ENCODE peak calls at places on chromosomes 6 and 20, in eight cellular contexts. N is K562; E is HepG2; O is transverse colon; I is GM23248; G is left ventricle myocardium inferior; Y is brain microvascular endothelial cell; V is CD8-positive, alpha-beta T cell. P is an unnamed sample.

GRCh38 chr6:70375166-70375565 is 38.1 kb upstream of the FAM135A start:
- DNase-seq in I (peak; percentile 61), O (no peak), G (no peak), N (no peak), E (no peak), Y (peak; percentile 58), V (no peak), P (no peak)

GRCh38 chr6:137744877-137745276 is 122.2 kb upstream of the TNFAIP3 start:
- DNase-seq in N (no peak), V (no peak), E (no peak), G (no peak), Y (no peak), I (no peak), O (no peak), P (no peak)

GRCh38 chr6:160431231-160431630 is 83.1 kb downstream of the SLC22A3 start:
- DNase-seq in O (peak; percentile 31), E (no peak), Y (peak; percentile 87), G (peak; percentile 62), V (no peak), I (peak; percentile 78), N (no peak), P (no peak)

GRCh38 chr6:149451361-149452061 is 33.3 kb downstream of the ZC3H12D start:
- DNase-seq in I (peak; percentile 72), G (peak; percentile 36), E (no peak), Y (no peak), O (peak; percentile 82), V (peak; percentile 39), N (no peak), P (no peak)

GRCh38 chr20:46362931-46363872 is 43.2 kb downstream of the ELMO2 start:
- DNase-seq in G (no peak), V (no peak), E (no peak), N (no peak), I (peak; percentile 37), Y (no peak), O (no peak), P (no peak)

GRCh38 chr6:149901444-149902140 is 3.7 kb upstream of the RAET1E start:
- DNase-seq in E (no peak), V (no peak), N (no peak), I (no peak), O (no peak), Y (no peak), G (no peak), P (no peak)

GRCh38 chr6:5425797-5426196 is 164.5 kb downstream of the FARS2 start:
- DNase-seq in N (no peak), I (no peak), V (no peak), Y (no peak), E (no peak), O (no peak), G (no peak), P (no peak)

GRCh38 chr6:105402981-105403935 is at the start of gene PREP:
- DNase-seq in O (peak; percentile 90), G (peak; percentile 89), V (peak; percentile 80), N (peak; percentile 83), E (peak; percentile 67), Y (peak; percentile 67), I (peak; percentile 95), P (peak; percentile 79)

GRCh38 chr6:154672086-154672485 is 61.1 kb upstream of the SCAF8 start:
- DNase-seq in V (no peak), G (no peak), N (no peak), Y (no peak), E (no peak), O (no peak), I (no peak), P (no peak)

GRCh38 chr6:9494864-9495263 is 920.0 kb downstream of the TFAP2A start:
- DNase-seq in Y (peak; percentile 24), O (no peak), V (no peak), E (no peak), G (no peak), N (no peak), I (peak; percentile 52), P (no peak)

GRCh38 chr6:56432194-56432593 is 184.8 kb upstream of the COL21A1 start:
- DNase-seq in E (no peak), V (no peak), G (no peak), O (no peak), N (no peak), Y (no peak), I (no peak), P (no peak)

GRCh38 chr6:141105481-141105880 is 1027.2 kb upstream of the GJE1 start:
- DNase-seq in O (no peak), N (no peak), E (no peak), G (no peak), I (peak; percentile 27), V (no peak), Y (peak; percentile 70), P (no peak)

GRCh38 chr20:53154540-53154939 is 182.4 kb downstream of the TSHZ2 start:
- DNase-seq in V (no peak), G (no peak), O (no peak), E (no peak), N (no peak), I (peak; percentile 81), Y (no peak), P (no peak)

GRCh38 chr6:166739655-166740318 is 112.7 kb upstream of the RPS6KA2 start:
- DNase-seq in G (no peak), V (no peak), E (no peak), I (no peak), O (no peak), Y (no peak), N (no peak), P (no peak)

GRCh38 chr6:156832166-156832743 is 55.1 kb downstream of the ARID1B start:
- DNase-seq in V (no peak), O (no peak), I (peak; percentile 28), E (no peak), N (peak; percentile 62), Y (peak; percentile 64), G (peak; percentile 52), P (no peak)

DNA sequence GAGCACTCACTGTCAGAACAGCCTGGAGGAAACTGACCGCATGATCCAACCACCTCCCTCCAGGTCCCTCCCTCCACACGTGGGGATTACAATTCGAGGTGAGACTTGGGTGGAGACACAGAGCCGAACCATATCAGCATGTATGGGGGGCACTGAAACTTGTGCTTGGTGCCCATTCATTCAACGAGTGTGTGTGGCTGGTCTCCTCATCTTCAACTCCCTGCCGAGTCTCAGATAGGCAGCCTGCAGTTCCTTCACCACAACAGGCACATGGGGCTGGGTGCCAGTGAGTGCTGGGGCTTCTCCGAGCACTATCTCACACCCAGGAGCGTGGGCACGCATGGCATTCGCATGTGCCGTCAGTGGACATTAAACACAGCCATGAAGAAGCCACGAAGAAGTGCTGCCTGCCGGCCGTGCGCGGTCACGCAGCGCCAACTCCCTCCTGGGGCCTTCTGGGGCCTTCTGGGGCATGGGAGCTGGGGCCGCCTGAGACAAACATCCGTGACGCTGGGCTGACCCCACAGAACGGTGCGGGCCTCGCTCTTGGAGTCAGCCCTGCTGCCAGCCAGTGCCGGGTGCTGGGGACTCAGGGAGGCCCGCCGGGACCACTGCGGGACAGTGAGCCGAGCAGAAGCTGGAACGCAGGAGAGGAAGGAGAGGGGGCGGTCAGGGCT is 714 bp upstream of the RTEL1 start:
- DNase-seq in I (peak; percentile 58), V (no peak), N (peak; percentile 48), E (no peak), Y (no peak), O (no peak), G (no peak), P (no peak)
- H3K27ac ChIP-seq in I (peak overlapping the region; percentile 75), V (peak overlapping the region; percentile 75), N (peak overlapping the region; percentile 87), E (peak overlapping the region; percentile 65), Y (peak overlapping the region; percentile 41), O (peak overlapping the region; percentile 87), G (peak overlapping the region; percentile 92), P (peak overlapping the region; percentile 75)

DNA sequence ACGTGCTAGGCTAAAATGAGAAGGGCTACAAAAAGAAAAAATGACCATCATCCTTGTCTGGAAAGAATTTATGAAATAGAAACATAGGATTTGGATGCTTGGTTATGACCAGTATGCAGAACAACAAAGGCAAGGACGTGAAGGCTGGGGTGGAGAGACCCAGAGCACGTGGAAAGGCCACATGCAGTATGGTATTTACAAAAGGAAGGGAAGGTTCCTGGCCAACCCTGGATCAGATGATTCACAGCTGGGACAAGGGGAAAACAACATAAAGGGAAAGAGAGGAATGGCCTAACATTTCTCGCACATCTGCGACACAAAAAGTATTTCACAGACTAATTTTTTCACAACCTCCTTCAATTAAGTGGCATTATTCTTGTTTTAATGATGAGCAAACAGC is 8.2 kb downstream of the STX7 start:
- DNase-seq in E (no peak), G (no peak), I (no peak), Y (no peak), N (no peak), O (no peak), V (no peak), P (no peak)
- H3K27ac ChIP-seq in E (no peak overlapping the region), G (no peak overlapping the region), I (no peak overlapping the region), Y (no peak overlapping the region), N (no peak overlapping the region), O (no peak overlapping the region), V (no peak overlapping the region), P (no peak overlapping the region)

DNA sequence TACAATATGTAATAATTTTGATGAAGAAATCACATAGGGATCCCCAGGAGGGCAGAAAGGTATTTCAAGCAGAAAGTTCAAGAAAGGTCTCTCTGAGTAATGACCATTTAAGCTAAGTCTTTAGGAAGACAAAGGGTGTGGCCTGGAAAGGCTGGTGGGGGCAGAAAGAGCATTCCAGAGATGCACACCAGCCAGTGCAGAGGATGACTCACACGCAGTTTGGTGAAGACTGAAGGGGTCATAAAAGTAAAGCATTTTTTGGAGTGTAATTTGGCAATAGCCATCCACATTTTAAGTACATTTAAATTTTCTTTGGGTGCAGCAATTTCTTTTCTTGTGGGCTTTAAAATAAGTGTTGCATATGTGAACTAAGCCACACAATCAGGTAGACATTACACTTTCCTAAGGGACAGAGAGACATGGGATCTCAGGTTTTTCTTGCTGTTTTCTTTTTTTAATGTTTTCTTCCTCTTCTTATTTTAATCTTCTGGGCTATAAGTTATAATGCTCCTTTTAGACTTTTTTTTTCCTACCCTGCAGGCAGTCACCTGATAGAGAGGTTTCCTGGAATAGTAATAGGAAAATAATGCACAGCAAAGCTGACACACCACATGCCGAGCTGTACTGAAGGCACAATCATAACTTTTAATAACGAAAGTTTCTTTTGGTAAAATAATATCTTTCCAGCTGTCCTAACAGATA is 49.5 kb upstream of the PTPRK start:
- DNase-seq in O (no peak), E (no peak), V (no peak), Y (peak; percentile 69), G (no peak), N (no peak), I (peak; percentile 96), P (no peak)
- H3K27ac ChIP-seq in O (no peak overlapping the region), E (no peak overlapping the region), V (no peak overlapping the region), Y (peak overlapping the region; percentile 49), G (no peak overlapping the region), N (no peak overlapping the region), I (peak overlapping the region; percentile 67), P (no peak overlapping the region)

DNA sequence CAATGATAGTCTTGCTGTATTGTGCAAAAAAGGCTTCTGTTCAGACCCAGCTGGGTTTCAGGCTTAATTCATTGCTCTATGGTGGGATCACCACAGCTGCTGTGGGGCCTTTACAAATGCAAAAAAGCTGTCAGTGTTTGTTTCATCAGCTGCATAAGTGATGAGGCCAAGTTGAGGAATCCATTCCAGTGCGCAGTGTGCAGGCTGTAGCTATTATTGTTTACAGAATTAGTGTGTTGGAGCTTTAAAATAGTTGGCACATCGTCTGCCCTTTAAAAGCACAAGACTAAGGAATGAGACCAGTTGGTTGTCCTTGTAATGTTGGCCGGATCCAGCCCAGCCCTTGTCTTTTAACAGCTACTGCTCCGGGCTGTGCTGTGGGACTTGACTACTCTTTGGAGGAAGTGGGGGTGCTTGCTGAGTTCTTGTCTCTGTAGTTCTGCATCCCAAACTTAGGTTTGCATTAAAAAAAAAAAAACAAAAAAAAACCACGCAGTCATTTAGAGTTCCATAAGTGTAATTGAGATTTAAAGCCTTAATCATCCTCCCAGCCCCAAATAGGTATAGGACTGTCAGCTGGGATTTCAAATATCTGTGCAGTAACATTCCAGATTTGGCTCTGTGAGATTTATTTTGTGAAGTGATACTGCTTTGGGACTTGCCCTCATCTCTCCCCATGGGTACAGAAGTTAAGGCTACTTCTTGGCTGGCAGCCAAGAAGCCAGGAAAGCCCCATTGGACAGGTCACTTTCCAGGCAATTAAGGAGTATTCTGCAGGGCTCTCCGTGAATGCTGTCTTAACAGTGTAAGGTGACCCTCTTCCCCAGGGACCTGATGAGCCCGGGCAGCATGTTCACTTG is 19.3 kb downstream of the JARID2 start:
- DNase-seq in N (peak; percentile 51), I (peak; percentile 74), Y (no peak), G (peak; percentile 48), E (no peak), V (no peak), O (no peak), P (no peak)
- H3K27ac ChIP-seq in N (peak overlapping the region; percentile 56), I (peak overlapping the region; percentile 45), Y (no peak overlapping the region), G (peak overlapping the region; percentile 80), E (peak overlapping the region; percentile 76), V (no peak overlapping the region), O (no peak overlapping the region), P (no peak overlapping the region)

P was measured in CD4-positive, alpha-beta memory T cell.